ENCODE peak calls at places on chromosomes 11 and 22, in five cellular contexts. One of them, this sample, is unnamed.

GRCh38 chr22:40347300-40347699 is 1.0 kb downstream of the ADSL start:
- DNase-seq in SW480: no peak
- DNase-seq in Karpas-422: peak
- DNase-seq in activated effector memory CD4-positive, alpha-beta T cell treated with anti-CD3 and anti-CD28 coated beads, Interleukin-2, amount 50 U/mL, for 16 hours: no peak
- DNase-seq in GM12865: no peak
- DNase-seq in this sample: no peak

GRCh38 chr11:508956-509355 is 1.9 kb upstream of the RNH1 start:
- DNase-seq in GM12865: no peak
- DNase-seq in SW480: no peak
- DNase-seq in Karpas-422: no peak
- DNase-seq in activated effector memory CD4-positive, alpha-beta T cell treated with anti-CD3 and anti-CD28 coated beads, Interleukin-2, amount 50 U/mL, for 16 hours: no peak
- DNase-seq in this sample: no peak

GRCh38 chr22:38871360-38872171 is 450 bp downstream of the CBX6 start:
- DNase-seq in GM12865: no peak
- DNase-seq in SW480: peak
- DNase-seq in Karpas-422: peak
- DNase-seq in activated effector memory CD4-positive, alpha-beta T cell treated with anti-CD3 and anti-CD28 coated beads, Interleukin-2, amount 50 U/mL, for 16 hours: peak
- DNase-seq in this sample: peak

GRCh38 chr11:10263929-10264328 is 30.1 kb downstream of the SBF2 start:
- DNase-seq in SW480: no peak
- DNase-seq in Karpas-422: no peak
- DNase-seq in GM12865: no peak
- DNase-seq in activated effector memory CD4-positive, alpha-beta T cell treated with anti-CD3 and anti-CD28 coated beads, Interleukin-2, amount 50 U/mL, for 16 hours: no peak
- DNase-seq in this sample: no peak

GRCh38 chr11:48141475-48142100 is 75.0 kb upstream of the OR4B1 start:
- DNase-seq in SW480: no peak
- DNase-seq in activated effector memory CD4-positive, alpha-beta T cell treated with anti-CD3 and anti-CD28 coated beads, Interleukin-2, amount 50 U/mL, for 16 hours: no peak
- DNase-seq in Karpas-422: no peak
- DNase-seq in GM12865: no peak
- DNase-seq in this sample: no peak

GRCh38 chr11:65216830-65217229 is 35.1 kb downstream of the CAPN1 start:
- DNase-seq in activated effector memory CD4-positive, alpha-beta T cell treated with anti-CD3 and anti-CD28 coated beads, Interleukin-2, amount 50 U/mL, for 16 hours: no peak
- DNase-seq in Karpas-422: peak
- DNase-seq in GM12865: no peak
- DNase-seq in SW480: no peak
- DNase-seq in this sample: no peak

GRCh38 chr11:65429069-65429681 is 6.6 kb downstream of the NEAT1 start:
- DNase-seq in activated effector memory CD4-positive, alpha-beta T cell treated with anti-CD3 and anti-CD28 coated beads, Interleukin-2, amount 50 U/mL, for 16 hours: peak
- DNase-seq in Karpas-422: peak
- DNase-seq in GM12865: peak
- DNase-seq in SW480: peak
- DNase-seq in this sample: no peak

GRCh38 chr22:45905924-45906865 is 70.8 kb downstream of the WNT7B start:
- DNase-seq in activated effector memory CD4-positive, alpha-beta T cell treated with anti-CD3 and anti-CD28 coated beads, Interleukin-2, amount 50 U/mL, for 16 hours: no peak
- DNase-seq in Karpas-422: no peak
- DNase-seq in GM12865: no peak
- DNase-seq in SW480: no peak
- DNase-seq in this sample: no peak

GRCh38 chr22:50705219-50705691 is 32.6 kb downstream of the SHANK3 start:
- DNase-seq in GM12865: no peak
- DNase-seq in activated effector memory CD4-positive, alpha-beta T cell treated with anti-CD3 and anti-CD28 coated beads, Interleukin-2, amount 50 U/mL, for 16 hours: no peak
- DNase-seq in Karpas-422: no peak
- DNase-seq in SW480: no peak
- DNase-seq in this sample: no peak

GRCh38 chr11:86798988-86799387 is 1.4 kb upstream of the PRSS23 start:
- DNase-seq in SW480: no peak
- DNase-seq in activated effector memory CD4-positive, alpha-beta T cell treated with anti-CD3 and anti-CD28 coated beads, Interleukin-2, amount 50 U/mL, for 16 hours: no peak
- DNase-seq in GM12865: no peak
- DNase-seq in Karpas-422: no peak
- DNase-seq in this sample: no peak

GRCh38 chr11:9004310-9004945 is 627 bp upstream of the NRIP3 start:
- DNase-seq in SW480: no peak
- DNase-seq in GM12865: no peak
- DNase-seq in Karpas-422: no peak
- DNase-seq in activated effector memory CD4-positive, alpha-beta T cell treated with anti-CD3 and anti-CD28 coated beads, Interleukin-2, amount 50 U/mL, for 16 hours: peak
- DNase-seq in this sample: no peak

GRCh38 chr11:61072316-61073109 is 29.8 kb upstream of the CD5 start:
- DNase-seq in Karpas-422: no peak
- DNase-seq in activated effector memory CD4-positive, alpha-beta T cell treated with anti-CD3 and anti-CD28 coated beads, Interleukin-2, amount 50 U/mL, for 16 hours: peak
- DNase-seq in SW480: no peak
- DNase-seq in GM12865: no peak
- DNase-seq in this sample: no peak

GRCh38 chr11:134332189-134332631 is 422 bp downstream of the GLB1L2 start:
- DNase-seq in GM12865: no peak
- DNase-seq in Karpas-422: no peak
- DNase-seq in SW480: peak
- DNase-seq in activated effector memory CD4-positive, alpha-beta T cell treated with anti-CD3 and anti-CD28 coated beads, Interleukin-2, amount 50 U/mL, for 16 hours: no peak
- DNase-seq in this sample: no peak

GRCh38 chr11:112963368-112963955 is 2.2 kb downstream of the NCAM1 start:
- DNase-seq in activated effector memory CD4-positive, alpha-beta T cell treated with anti-CD3 and anti-CD28 coated beads, Interleukin-2, amount 50 U/mL, for 16 hours: no peak
- DNase-seq in Karpas-422: no peak
- DNase-seq in GM12865: no peak
- DNase-seq in SW480: no peak
- DNase-seq in this sample: no peak

GRCh38 chr11:128420277-128420676 is 167.1 kb downstream of the ETS1 start:
- DNase-seq in GM12865: no peak
- DNase-seq in Karpas-422: no peak
- DNase-seq in SW480: no peak
- DNase-seq in activated effector memory CD4-positive, alpha-beta T cell treated with anti-CD3 and anti-CD28 coated beads, Interleukin-2, amount 50 U/mL, for 16 hours: no peak
- DNase-seq in this sample: no peak